ENCODE peak calls at places on chromosomes 5 and 9, in four cellular contexts. One of them, this sample, is unnamed.

GRCh38 chr5:55454282-55454681 is 80.5 kb downstream of the PLPP1 start:
- DNase-seq in WTC11: no peak
- DNase-seq in HepG2: no peak
- DNase-seq in K562: no peak
- DNase-seq in this sample: no peak

GRCh38 chr9:69857131-69857530 is 36.5 kb downstream of the CFAP95 start:
- DNase-seq in WTC11: no peak
- DNase-seq in HepG2: no peak
- DNase-seq in K562: no peak
- DNase-seq in this sample: no peak

GRCh38 chr9:69485466-69485865 is 160.5 kb downstream of the ENTREP1 start:
- DNase-seq in WTC11: no peak
- DNase-seq in HepG2: no peak
- DNase-seq in K562: no peak
- DNase-seq in this sample: no peak

GRCh38 chr5:159051431-159052281 is 48.1 kb downstream of the EBF1 start:
- DNase-seq in WTC11: peak
- DNase-seq in HepG2: no peak
- DNase-seq in K562: no peak
- DNase-seq in this sample: no peak

GRCh38 chr9:128153947-128154695 is 4.9 kb downstream of the LCN2 start:
- DNase-seq in WTC11: no peak
- DNase-seq in HepG2: no peak
- DNase-seq in K562: peak
- DNase-seq in this sample: no peak

GRCh38 chr5:56631719-56632118 is 183.6 kb upstream of the MAP3K1 start:
- DNase-seq in WTC11: no peak
- DNase-seq in HepG2: peak
- DNase-seq in K562: no peak
- DNase-seq in this sample: no peak

GRCh38 chr5:13316191-13316590 is 628.3 kb downstream of the DNAH5 start:
- DNase-seq in WTC11: no peak
- DNase-seq in HepG2: no peak
- DNase-seq in K562: no peak
- DNase-seq in this sample: no peak

GRCh38 chr9:111919875-111920274 is 23.3 kb downstream of the UGCG start:
- DNase-seq in WTC11: no peak
- DNase-seq in HepG2: no peak
- DNase-seq in K562: no peak
- DNase-seq in this sample: no peak

GRCh38 chr5:140202078-140202477 is 27.1 kb downstream of the CYSTM1 start:
- DNase-seq in WTC11: no peak
- DNase-seq in HepG2: no peak
- DNase-seq in K562: no peak
- DNase-seq in this sample: no peak

GRCh38 chr5:107772418-107773310 is 101.9 kb upstream of the EFNA5 start:
- DNase-seq in WTC11: no peak
- DNase-seq in HepG2: no peak
- DNase-seq in K562: no peak
- DNase-seq in this sample: no peak

GRCh38 chr5:123992641-123993040 is 480.7 kb downstream of the CSNK1G3 start:
- DNase-seq in WTC11: no peak
- DNase-seq in HepG2: no peak
- DNase-seq in K562: no peak
- DNase-seq in this sample: no peak

GRCh38 chr9:112925058-112925641 is 34.5 kb upstream of the SLC46A2 start:
- DNase-seq in WTC11: no peak
- DNase-seq in HepG2: peak
- DNase-seq in K562: peak
- DNase-seq in this sample: no peak

GRCh38 chr9:80792721-80793120 is 896.6 kb downstream of the TLE1 start:
- DNase-seq in WTC11: no peak
- DNase-seq in HepG2: no peak
- DNase-seq in K562: no peak
- DNase-seq in this sample: no peak

GRCh38 chr9:110842169-110842568 is 173.6 kb downstream of the MUSK start:
- DNase-seq in WTC11: peak
- DNase-seq in HepG2: peak
- DNase-seq in K562: no peak
- DNase-seq in this sample: no peak

GRCh38 chr5:160293386-160293785 is 19.0 kb downstream of the CCNJL start:
- DNase-seq in WTC11: no peak
- DNase-seq in HepG2: no peak
- DNase-seq in K562: no peak
- DNase-seq in this sample: no peak

GRCh38 chr5:157172408-157172807 is 6.3 kb upstream of the GARIN3 start:
- DNase-seq in WTC11: no peak
- DNase-seq in HepG2: no peak
- DNase-seq in K562: no peak
- DNase-seq in this sample: peak

GRCh38 chr5:14165375-14166091 is 22.4 kb downstream of the TRIO start:
- DNase-seq in WTC11: no peak
- DNase-seq in HepG2: peak
- DNase-seq in K562: no peak
- DNase-seq in this sample: no peak

GRCh38 chr9:111896942-111897830 is 572 bp downstream of the UGCG start:
- DNase-seq in WTC11: peak
- DNase-seq in HepG2: peak
- DNase-seq in K562: peak
- DNase-seq in this sample: no peak

GRCh38 chr5:77867194-77867691 is 91.1 kb upstream of the TBCA start:
- DNase-seq in WTC11: no peak
- DNase-seq in HepG2: no peak
- DNase-seq in K562: no peak
- DNase-seq in this sample: no peak

GRCh38 chr9:114851301-114851700 is 45.5 kb upstream of the TNFSF15 start:
- DNase-seq in WTC11: no peak
- DNase-seq in HepG2: no peak
- DNase-seq in K562: no peak
- DNase-seq in this sample: no peak

GRCh38 chr5:157820593-157821252 is 38.2 kb downstream of the CLINT1 start:
- DNase-seq in WTC11: no peak
- DNase-seq in HepG2: peak
- DNase-seq in K562: peak
- DNase-seq in this sample: no peak

GRCh38 chr9:97714435-97714834 is 17.3 kb upstream of the XPA start:
- DNase-seq in WTC11: no peak
- DNase-seq in HepG2: peak
- DNase-seq in K562: no peak
- DNase-seq in this sample: no peak

GRCh38 chr5:172434246-172434645 is 20.1 kb downstream of the SH3PXD2B start:
- DNase-seq in WTC11: no peak
- DNase-seq in HepG2: no peak
- DNase-seq in K562: no peak
- DNase-seq in this sample: no peak

GRCh38 chr9:121075251-121076036 is 689 bp downstream of the CNTRL start:
- DNase-seq in WTC11: no peak
- DNase-seq in HepG2: no peak
- DNase-seq in K562: no peak
- DNase-seq in this sample: no peak

GRCh38 chr9:131799177-131799823 is 59.4 kb upstream of the RAPGEF1 start:
- DNase-seq in WTC11: peak
- DNase-seq in HepG2: peak
- DNase-seq in K562: peak
- DNase-seq in this sample: no peak

GRCh38 chr9:114718801-114719221 is 36.8 kb upstream of the TEX48 start:
- DNase-seq in WTC11: no peak
- DNase-seq in HepG2: no peak
- DNase-seq in K562: peak
- DNase-seq in this sample: no peak

GRCh38 chr9:115691686-115692085 is 461.9 kb upstream of the PAPPA start:
- DNase-seq in WTC11: no peak
- DNase-seq in HepG2: no peak
- DNase-seq in K562: no peak
- DNase-seq in this sample: no peak

GRCh38 chr5:25009063-25009462 is 364.3 kb upstream of the CDH10 start:
- DNase-seq in WTC11: no peak
- DNase-seq in HepG2: no peak
- DNase-seq in K562: no peak
- DNase-seq in this sample: no peak

GRCh38 chr5:6430418-6431028 is 18.1 kb upstream of the UBE2QL1 start:
- DNase-seq in WTC11: no peak
- DNase-seq in HepG2: no peak
- DNase-seq in K562: no peak
- DNase-seq in this sample: no peak

GRCh38 chr9:96510258-96510657 is 60.3 kb downstream of the HABP4 start:
- DNase-seq in WTC11: no peak
- DNase-seq in HepG2: no peak
- DNase-seq in K562: no peak
- DNase-seq in this sample: no peak

GRCh38 chr5:2184024-2184362 is 301.3 kb upstream of the IRX4 start:
- DNase-seq in WTC11: no peak
- DNase-seq in HepG2: no peak
- DNase-seq in K562: no peak
- DNase-seq in this sample: no peak

GRCh38 chr5:59485629-59486439 is 407.7 kb downstream of the PDE4D start:
- DNase-seq in WTC11: no peak
- DNase-seq in HepG2: no peak
- DNase-seq in K562: no peak
- DNase-seq in this sample: no peak

GRCh38 chr5:59921816-59922215 is 28.3 kb upstream of the PDE4D start:
- DNase-seq in WTC11: peak
- DNase-seq in HepG2: no peak
- DNase-seq in K562: no peak
- DNase-seq in this sample: no peak

GRCh38 chr9:120376101-120376500 is 203.9 kb downstream of the CDK5RAP2 start:
- DNase-seq in WTC11: no peak
- DNase-seq in HepG2: no peak
- DNase-seq in K562: no peak
- DNase-seq in this sample: no peak

GRCh38 chr9:76321185-76321828 is 72.9 kb downstream of the RFK start:
- DNase-seq in WTC11: no peak
- DNase-seq in HepG2: no peak
- DNase-seq in K562: peak
- DNase-seq in this sample: no peak

GRCh38 chr5:63131618-63132285 is 553.1 kb downstream of the LRRC70 start:
- DNase-seq in WTC11: no peak
- DNase-seq in HepG2: no peak
- DNase-seq in K562: no peak
- DNase-seq in this sample: no peak

GRCh38 chr5:154221371-154221896 is 30.9 kb downstream of the GALNT10 start:
- DNase-seq in WTC11: no peak
- DNase-seq in HepG2: no peak
- DNase-seq in K562: no peak
- DNase-seq in this sample: no peak

GRCh38 chr5:142826741-142827492 is 56.7 kb downstream of the ARHGAP26 start:
- DNase-seq in WTC11: no peak
- DNase-seq in HepG2: no peak
- DNase-seq in K562: no peak
- DNase-seq in this sample: no peak

GRCh38 chr5:88269222-88269771 is 652 bp upstream of the TMEM161B start:
- DNase-seq in WTC11: no peak
- DNase-seq in HepG2: peak
- DNase-seq in K562: no peak
- DNase-seq in this sample: peak

DNA sequence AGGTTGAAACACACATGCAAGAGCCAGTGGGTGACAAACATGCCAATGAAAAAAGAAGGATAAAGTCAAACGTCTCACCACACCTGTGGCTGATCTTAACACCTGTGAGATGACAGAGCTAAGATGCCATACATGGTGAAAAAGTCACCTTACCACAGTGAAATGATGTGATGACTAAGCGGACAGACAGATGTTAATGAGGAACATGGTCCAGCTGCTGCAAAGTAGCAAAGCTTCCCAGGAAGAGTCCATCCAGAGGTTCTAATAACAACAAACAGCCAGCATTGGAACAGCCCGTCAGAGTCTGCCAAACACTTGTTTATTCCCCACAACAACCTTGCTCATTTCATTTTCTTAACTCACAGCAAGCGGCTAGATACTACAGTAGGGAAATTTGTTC is 1.9 kb downstream of the KIAA1191 start:
- DNase-seq in WTC11: no peak
- DNase-seq in HepG2: no peak
- DNase-seq in K562: no peak
- DNase-seq in this sample: no peak
- TF ChIP-seq ATF2 in WTC11: no peak
- TF ChIP-seq ATF2 in HepG2: no peak
- TF ChIP-seq ATF2 in K562: no peak
- TF ChIP-seq ATF2 in this sample: no peak

GRCh38 chr5:137096149-137097103 is 402.7 kb downstream of the SPOCK1 start:
- DNase-seq in WTC11: no peak
- DNase-seq in HepG2: no peak
- DNase-seq in K562: no peak
- DNase-seq in this sample: no peak
- TF ChIP-seq CREM in WTC11: no peak
- TF ChIP-seq CREM in HepG2: no peak
- TF ChIP-seq CREM in K562: no peak
- TF ChIP-seq CREM in this sample: no peak

GRCh38 chr5:7495133-7495521 is 99.2 kb downstream of the ADCY2 start:
- DNase-seq in WTC11: no peak
- DNase-seq in HepG2: no peak
- DNase-seq in K562: no peak
- DNase-seq in this sample: no peak
- TF ChIP-seq ATF2 in WTC11: no peak
- TF ChIP-seq ATF2 in HepG2: no peak
- TF ChIP-seq ATF2 in K562: no peak
- TF ChIP-seq ATF2 in this sample: no peak

DNA sequence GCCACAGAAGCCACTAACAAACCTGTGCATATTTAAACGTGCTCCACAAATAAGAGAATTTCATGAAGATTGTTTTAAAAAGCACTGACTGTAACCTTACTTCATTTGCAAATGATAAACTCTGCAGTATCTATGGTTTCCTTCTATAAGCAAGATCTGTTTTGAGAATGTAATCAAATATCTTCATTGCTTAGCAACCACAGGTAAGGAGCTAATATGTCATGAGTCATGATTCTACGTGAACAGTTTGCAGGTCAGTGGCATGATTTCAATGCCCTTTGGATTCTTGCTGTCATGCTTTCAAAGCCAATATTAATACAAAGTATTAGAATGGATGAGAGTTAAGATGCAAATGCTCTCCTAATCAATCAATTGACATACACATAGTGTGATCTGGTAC is 325.0 kb downstream of the EDIL3 start:
- DNase-seq in WTC11: no peak
- DNase-seq in HepG2: no peak
- DNase-seq in K562: no peak
- DNase-seq in this sample: no peak
- TF ChIP-seq CREM in WTC11: no peak
- TF ChIP-seq CREM in HepG2: no peak
- TF ChIP-seq CREM in K562: no peak
- TF ChIP-seq CREM in this sample: no peak

GRCh38 chr5:147887925-147888324 is 9.4 kb downstream of the SCGB3A2 start:
- DNase-seq in WTC11: no peak
- DNase-seq in HepG2: no peak
- DNase-seq in K562: no peak
- DNase-seq in this sample: no peak

GRCh38 chr5:147882586-147883313 is 4.2 kb downstream of the SCGB3A2 start:
- DNase-seq in WTC11: no peak
- DNase-seq in HepG2: no peak
- DNase-seq in K562: no peak
- DNase-seq in this sample: no peak

GRCh38 chr5:147892696-147893296 is 13.5 kb downstream of the C5orf46 start:
- DNase-seq in WTC11: no peak
- DNase-seq in HepG2: no peak
- DNase-seq in K562: no peak
- DNase-seq in this sample: no peak

GRCh38 chr5:147887026-147887627 is 8.6 kb downstream of the SCGB3A2 start:
- DNase-seq in WTC11: no peak
- DNase-seq in HepG2: peak
- DNase-seq in K562: no peak
- DNase-seq in this sample: no peak
- TF ChIP-seq ATF2 in WTC11: no peak
- TF ChIP-seq ATF2 in HepG2: no peak
- TF ChIP-seq ATF2 in K562: no peak
- TF ChIP-seq ATF2 in this sample: no peak

This sample was measured in GM12878.